ENCODE peak calls at places on chromosomes 1 and 21, in eight cellular contexts. H is fibroblast of lung, Q is foreskin fibroblast, C is kidney epithelial cell, N is endodermal cell, F is spleen, R is right atrium auricular region, T is astrocyte of the spinal cord. V is an unnamed sample.
A peak's percentile ranks its signal among the peaks of the same experiment; 100 is the strongest.

GRCh38 chr1:157404063-157404501 is 148.2 kb downstream of the FCRL5 start:
- DNase-seq in H (no peak), T (no peak), F (no peak), R (no peak), N (no peak), Q (no peak), C (no peak), V (no peak)

GRCh38 chr1:115377411-115377810 is 39.4 kb upstream of the NGF start:
- DNase-seq in Q (peak; percentile 19), C (no peak), R (no peak), F (no peak), N (no peak), H (peak; percentile 56), T (peak; percentile 29), V (no peak)

GRCh38 chr1:89041055-89041707 is 18.5 kb upstream of the GBP3 start:
- DNase-seq in N (no peak), R (no peak), H (peak; percentile 82), F (no peak), T (peak; percentile 72), Q (peak; percentile 43), C (no peak), V (no peak)

GRCh38 chr1:116255933-116256649 is 117.0 kb upstream of the ATP1A1 start:
- DNase-seq in C (peak; percentile 51), Q (no peak), N (no peak), F (no peak), R (no peak), T (no peak), H (no peak), V (no peak)

GRCh38 chr1:101365186-101365585 is 128.4 kb downstream of the S1PR1 start:
- DNase-seq in C (no peak), T (peak; percentile 55), F (no peak), N (no peak), R (no peak), H (no peak), Q (peak; percentile 9), V (no peak)

GRCh38 chr21:32921632-32922230 is 104.0 kb upstream of the OLIG2 start:
- DNase-seq in N (peak; percentile 86), H (peak; percentile 6), Q (peak; percentile 6), R (no peak), C (no peak), T (no peak), F (peak; percentile 79), V (no peak)

GRCh38 chr1:197224160-197224559 is 43.9 kb upstream of the CRB1 start:
- DNase-seq in N (no peak), R (no peak), H (peak; percentile 32), Q (peak; percentile 1), C (no peak), T (no peak), F (no peak), V (no peak)

GRCh38 chr1:248825909-248826760 is at the start of gene SH3BP5L:
- DNase-seq in C (peak; percentile 80), R (peak; percentile 94), N (peak; percentile 95), H (peak; percentile 97), Q (peak; percentile 95), T (peak; percentile 98), F (peak; percentile 98), V (peak; percentile 87)

GRCh38 chr1:154463512-154463990 is 38.5 kb upstream of the TDRD10 start:
- DNase-seq in F (peak; percentile 70), Q (no peak), H (no peak), N (no peak), R (no peak), T (peak; percentile 56), C (no peak), V (no peak)

GRCh38 chr1:43506233-43506632 is 24.4 kb upstream of the PTPRF start:
- DNase-seq in T (no peak), C (no peak), N (peak; percentile 25), H (no peak), Q (no peak), F (no peak), R (peak; percentile 13), V (no peak)

GRCh38 chr21:15204887-15205286 is 140.1 kb upstream of the NRIP1 start:
- DNase-seq in F (no peak), R (no peak), C (no peak), H (no peak), N (no peak), T (no peak), Q (no peak), V (no peak)

GRCh38 chr1:156889802-156890585 is 3.5 kb upstream of the PEAR1 start:
- DNase-seq in N (peak; percentile 96), R (peak; percentile 84), T (peak; percentile 79), H (peak; percentile 85), F (no peak), Q (peak; percentile 56), C (peak; percentile 44), V (no peak)

GRCh38 chr1:88802404-88802803 is 89.0 kb downstream of the GTF2B start:
- DNase-seq in Q (no peak), N (no peak), R (no peak), F (no peak), T (no peak), H (no peak), C (no peak), V (no peak)

GRCh38 chr1:156150107-156151000 is 3.0 kb upstream of the SEMA4A start:
- DNase-seq in F (no peak), N (no peak), Q (no peak), T (no peak), H (no peak), R (no peak), C (no peak), V (no peak)

GRCh38 chr1:59161136-59161535 is 135.8 kb upstream of the FGGY start:
- DNase-seq in F (no peak), T (no peak), Q (no peak), H (no peak), R (no peak), N (no peak), C (no peak), V (no peak)

GRCh38 chr1:183675381-183675780 is 22.3 kb upstream of the APOBEC4 start:
- DNase-seq in Q (no peak), N (no peak), R (no peak), C (no peak), H (no peak), F (no peak), T (no peak), V (no peak)

GRCh38 chr1:221888801-221889200 is 146.9 kb upstream of the DUSP10 start:
- DNase-seq in Q (no peak), T (no peak), F (no peak), C (no peak), R (no peak), H (no peak), N (no peak), V (no peak)

GRCh38 chr1:26168410-26169167 is at the start of gene C1orf232:
- DNase-seq in R (no peak), H (no peak), F (no peak), Q (no peak), N (no peak), T (no peak), C (no peak), V (no peak)

GRCh38 chr21:15669247-15669646 is 60.5 kb upstream of the USP25 start:
- DNase-seq in T (peak; percentile 25), C (no peak), R (no peak), N (peak; percentile 45), Q (peak; percentile 45), H (peak; percentile 77), F (no peak), V (no peak)

DNA sequence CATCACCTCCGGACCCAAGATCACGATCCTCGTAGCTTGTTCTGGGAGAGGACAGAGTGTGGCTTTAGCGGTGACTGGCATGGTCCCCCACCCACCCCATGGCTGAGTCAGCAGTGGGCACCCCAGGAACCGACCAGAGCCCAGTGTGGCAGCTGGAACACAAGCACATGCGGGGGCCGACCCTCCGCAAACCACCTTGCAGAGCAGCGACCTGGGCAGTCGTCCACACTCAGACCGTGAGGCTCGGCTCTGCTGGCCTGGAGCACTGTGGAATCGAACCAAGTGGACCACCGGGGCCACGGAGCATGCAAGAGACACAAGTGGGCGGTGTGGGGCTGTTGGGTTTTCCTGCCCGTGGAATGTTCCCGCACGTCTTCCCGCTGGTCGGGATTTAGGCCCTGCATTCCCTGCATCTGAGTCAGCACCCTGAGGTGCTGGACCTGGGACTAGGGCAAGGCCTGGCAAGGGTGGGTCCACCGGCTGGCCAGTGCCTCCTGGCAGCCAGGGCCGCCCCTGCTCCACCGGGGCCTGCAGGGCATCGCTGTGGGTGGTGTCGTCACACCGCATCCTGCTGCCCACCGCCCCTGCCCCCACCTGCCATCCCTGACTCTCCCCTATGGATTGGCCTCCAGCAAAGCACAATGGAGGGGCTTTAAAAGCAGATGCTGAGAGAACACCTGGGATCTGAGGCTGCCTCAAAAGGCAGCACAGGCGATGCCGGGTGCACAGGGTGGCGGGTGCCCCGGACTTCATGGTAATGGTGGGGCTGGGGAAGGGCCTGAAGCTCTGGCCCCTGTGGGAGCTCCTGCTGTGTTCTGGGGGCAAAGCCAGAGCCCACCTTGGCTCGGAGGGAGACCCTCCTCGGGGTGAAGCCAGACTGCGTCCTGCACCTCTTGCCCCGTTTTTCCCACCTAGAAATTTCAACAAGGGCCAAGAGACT is 18.5 kb downstream of the MORN1 start:
- DNase-seq in F (peak; percentile 53), N (peak; percentile 44), T (no peak), Q (no peak), R (no peak), C (no peak), H (no peak), V (no peak)
- H3K4me3 ChIP-seq in F (no peak overlapping the region), N (no peak overlapping the region), T (no peak overlapping the region), Q (no peak overlapping the region), R (no peak overlapping the region), C (no peak overlapping the region), H (no peak overlapping the region), V (no peak overlapping the region)

DNA sequence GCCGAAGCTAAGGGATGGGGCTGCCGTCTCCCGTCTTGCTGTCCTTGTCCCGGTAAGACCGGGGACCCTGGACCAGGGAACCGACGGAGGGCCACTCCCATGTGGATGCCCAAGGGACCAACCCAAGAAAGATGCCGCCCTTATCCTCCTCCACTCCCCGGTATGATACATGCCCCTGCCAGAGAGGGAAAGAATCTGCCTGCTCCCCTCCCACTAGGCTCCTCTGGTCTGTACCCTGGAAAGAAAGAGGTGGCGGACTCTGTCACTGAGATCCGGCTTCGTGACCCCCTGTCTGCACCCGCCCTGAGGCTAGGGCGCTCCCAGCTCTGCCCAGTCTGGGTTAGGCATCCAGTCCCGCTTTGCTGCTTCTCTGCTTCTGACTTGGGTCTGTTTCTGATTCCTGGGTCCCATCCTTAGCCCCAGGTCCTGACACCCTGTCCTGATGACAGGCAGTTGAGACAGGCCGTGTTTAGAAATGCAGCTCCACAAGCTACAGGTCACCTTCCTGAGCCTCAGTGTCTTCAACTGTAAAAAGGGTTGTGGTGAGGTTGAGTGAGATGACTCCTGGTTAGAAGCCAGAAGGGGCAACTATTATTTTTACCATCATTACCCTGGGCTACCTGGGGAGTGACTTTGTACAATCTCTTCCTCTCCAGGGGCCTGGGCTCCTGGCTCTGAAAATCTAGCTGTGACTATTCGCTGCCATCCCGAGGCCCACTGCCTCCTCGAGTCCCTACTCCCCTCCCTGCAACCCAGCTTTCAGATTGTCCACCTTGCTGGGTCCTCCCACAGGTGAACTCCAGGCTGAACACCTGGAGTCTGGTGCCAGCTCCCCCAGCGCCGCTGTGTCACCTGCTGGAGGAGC is 3.7 kb downstream of the MATN1 start:
- DNase-seq in H (peak; percentile 60), C (no peak), Q (peak; percentile 43), N (no peak), F (no peak), T (no peak), R (no peak), V (no peak)
- TF ChIP-seq CTCF in H (no peak), C (no peak), Q (no peak), N (no peak), F (no peak), T (no peak), R (no peak), V (no peak)

GRCh38 chr1:178664278-178664677 is 60.8 kb upstream of the RALGPS2 start:
- DNase-seq in Q (no peak), R (no peak), T (no peak), N (no peak), C (no peak), H (no peak), F (peak; percentile 89), V (no peak)
- H3K4me3 ChIP-seq in Q (no peak overlapping the region), R (no peak overlapping the region), T (no peak overlapping the region), N (no peak overlapping the region), C (no peak overlapping the region), H (no peak overlapping the region), F (no peak overlapping the region), V (no peak overlapping the region)

GRCh38 chr1:50873458-50874187 is 86.4 kb downstream of the FAF1 start:
- DNase-seq in R (peak; percentile 68), C (peak; percentile 23), Q (no peak), N (peak; percentile 92), H (peak; percentile 61), T (peak; percentile 77), F (peak; percentile 82), V (no peak)
- TF ChIP-seq CTCF in R (no peak), C (peak; percentile 69), Q (peak; percentile 35), N (peak; percentile 90), H (peak; percentile 64), T (peak; percentile 68), F (peak; percentile 63), V (peak; percentile 70)